ENCODE peak calls at places on chromosome X, in four cellular contexts. R is IMR-90, A is H9, V is H1. Q is an unnamed sample.

GRCh38 chrX:17944833-17945497 is 83.9 kb upstream of the RAI2 start:
- DNase-seq in R (no peak), A (no peak), V (peak; percentile 45), Q (no peak)

GRCh38 chrX:19193584-19193983 is 71.3 kb upstream of the ADGRG2 start:
- DNase-seq in R (no peak), A (no peak), V (no peak), Q (peak; percentile 17)

GRCh38 chrX:74779175-74779574 is 146.1 kb downstream of the NEXMIF start:
- DNase-seq in R (no peak), A (no peak), V (no peak), Q (peak; percentile 14)

GRCh38 chrX:9596837-9597236 is 132.0 kb downstream of the TBL1X start:
- DNase-seq in R (no peak), A (no peak), V (no peak), Q (no peak)

GRCh38 chrX:11968470-11968869 is 169.8 kb upstream of the FRMPD4 start:
- DNase-seq in R (peak; percentile 21), A (no peak), V (no peak), Q (peak; percentile 79)

GRCh38 chrX:434946-435345 is 48.2 kb upstream of the PPP2R3B start:
- DNase-seq in R (no peak), A (no peak), V (no peak), Q (no peak)

GRCh38 chrX:136747003-136747986 is 33.4 kb downstream of the ARHGEF6 start:
- DNase-seq in R (no peak), A (no peak), V (no peak), Q (no peak)

GRCh38 chrX:147912093-147912801 is 528 bp downstream of the FMR1 start:
- DNase-seq in R (peak; percentile 31), A (no peak), V (peak; percentile 50), Q (peak; percentile 69)

GRCh38 chrX:17844236-17844635 is 16.9 kb downstream of the RAI2 start:
- DNase-seq in R (no peak), A (no peak), V (no peak), Q (no peak)

GRCh38 chrX:41332005-41332404 is 2.0 kb upstream of the DDX3X start:
- DNase-seq in R (no peak), A (no peak), V (no peak), Q (no peak)

GRCh38 chrX:78366576-78366975 is 39.2 kb upstream of the CYSLTR1 start:
- DNase-seq in R (no peak), A (no peak), V (no peak), Q (no peak)

GRCh38 chrX:66680451-66680850 is 41.6 kb upstream of the EDA2R start:
- DNase-seq in R (peak; percentile 38), A (no peak), V (no peak), Q (no peak)

GRCh38 chrX:21645437-21646220 is 12.5 kb downstream of the KLHL34 start:
- DNase-seq in R (no peak), A (no peak), V (no peak), Q (no peak)

GRCh38 chrX:1807301-1807731 is 192.5 kb downstream of the ASMT start:
- DNase-seq in R (peak; percentile 2), A (peak; percentile 54), V (peak; percentile 63), Q (peak; percentile 84)

GRCh38 chrX:125436855-125437254 is 117.2 kb downstream of the TEX13C start:
- DNase-seq in R (no peak), A (no peak), V (no peak), Q (peak; percentile 40)

GRCh38 chrX:150569155-150569477 is 695 bp downstream of the MTM1 start:
- DNase-seq in R (peak; percentile 43), A (no peak), V (no peak), Q (no peak)

GRCh38 chrX:39982927-39983326 is 114.8 kb downstream of the BCOR start:
- DNase-seq in R (no peak), A (no peak), V (no peak), Q (no peak)

GRCh38 chrX:8845060-8845459 is 43.9 kb upstream of the FAM9A start:
- DNase-seq in R (peak; percentile 80), A (no peak), V (no peak), Q (peak; percentile 46)

GRCh38 chrX:153526040-153526439 is 8.6 kb downstream of the ATP2B3 start:
- DNase-seq in R (no peak), A (no peak), V (no peak), Q (no peak)

GRCh38 chrX:47877327-47877726 is 40.6 kb downstream of the ZNF81 start:
- DNase-seq in R (no peak), A (no peak), V (no peak), Q (no peak)

GRCh38 chrX:12197030-12197429 is 58.8 kb downstream of the FRMPD4 start:
- DNase-seq in R (no peak), A (no peak), V (no peak), Q (no peak)

GRCh38 chrX:29299689-29300088 is 712.4 kb downstream of the IL1RAPL1 start:
- DNase-seq in R (no peak), A (no peak), V (no peak), Q (no peak)

GRCh38 chrX:132489256-132490085 is 633 bp upstream of the MBNL3 start:
- DNase-seq in R (peak; percentile 2), A (peak; percentile 38), V (peak; percentile 53), Q (peak; percentile 53)

GRCh38 chrX:125094901-125095300 is 224.8 kb upstream of the TEX13C start:
- DNase-seq in R (no peak), A (no peak), V (no peak), Q (no peak)

GRCh38 chrX:112510629-112511028 is 169.1 kb downstream of the LHFPL1 start:
- DNase-seq in R (no peak), A (no peak), V (no peak), Q (no peak)

GRCh38 chrX:133448512-133449076 is 33.3 kb upstream of the GPC4 start:
- DNase-seq in R (no peak), A (no peak), V (no peak), Q (peak; percentile 37)

GRCh38 chrX:115047715-115048114 is 30.3 kb upstream of the IL13RA2 start:
- DNase-seq in R (no peak), A (no peak), V (no peak), Q (no peak)

GRCh38 chrX:115054876-115055275 is 37.5 kb upstream of the IL13RA2 start:
- DNase-seq in R (no peak), A (no peak), V (no peak), Q (no peak)

GRCh38 chrX:115058276-115058675 is 40.9 kb upstream of the IL13RA2 start:
- DNase-seq in R (peak; percentile 91), A (no peak), V (no peak), Q (no peak)

DNA sequence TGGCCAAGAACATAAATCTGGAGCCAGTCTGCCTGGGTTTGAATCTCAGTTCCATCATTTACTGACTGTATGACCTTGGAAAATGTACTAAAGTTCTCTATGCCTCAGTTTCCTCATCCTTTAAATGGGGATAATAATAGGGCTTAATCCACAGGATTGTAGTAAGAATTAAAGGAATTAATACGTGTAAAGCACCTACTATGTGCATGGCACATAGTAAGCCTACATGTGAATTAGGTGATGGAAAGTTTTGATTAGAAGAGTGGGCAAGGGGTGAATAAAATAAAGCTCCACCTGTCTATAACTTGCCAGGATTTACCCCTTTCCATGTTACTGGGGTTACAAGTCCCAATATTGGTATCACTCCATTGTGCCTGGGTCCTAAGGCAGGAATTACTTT is 35.8 kb upstream of the IL13RA2 start:
- DNase-seq in R (no peak), A (no peak), V (no peak), Q (no peak)
- H3K56ac ChIP-seq in R (no peak overlapping the region), A (no peak overlapping the region), V (no peak overlapping the region), Q (no peak overlapping the region)

GRCh38 chrX:120334137-120334536 is 22.9 kb upstream of the TMEM255A start:
- DNase-seq in R (no peak), A (no peak), V (no peak), Q (peak; percentile 64)

GRCh38 chrX:120334603-120335002 is 23.3 kb upstream of the TMEM255A start:
- DNase-seq in R (no peak), A (no peak), V (no peak), Q (peak; percentile 61)

GRCh38 chrX:120336899-120337298 is 25.0 kb upstream of the ATP1B4 start:
- DNase-seq in R (no peak), A (no peak), V (no peak), Q (no peak)

DNA sequence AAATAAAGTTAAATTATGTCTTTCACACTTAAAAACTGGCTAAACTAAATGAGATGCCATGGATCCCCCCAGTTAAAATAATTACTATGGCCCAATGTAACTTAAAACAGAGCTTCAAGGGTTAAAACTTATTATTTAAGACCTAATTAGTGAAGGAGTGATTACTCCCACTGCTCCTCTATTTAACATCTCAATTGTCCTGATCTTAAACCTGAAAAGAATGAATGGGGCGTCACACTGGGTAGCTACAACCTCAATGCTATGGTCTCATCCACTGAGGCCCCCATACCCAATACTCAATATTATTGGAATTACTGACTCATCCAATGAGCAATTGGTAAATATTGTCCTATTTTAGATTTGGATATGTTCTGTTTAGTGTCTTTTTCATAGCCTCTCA is 21.1 kb upstream of the TMEM255A start:
- DNase-seq in R (no peak), A (no peak), V (no peak), Q (no peak)
- H3K56ac ChIP-seq in R (no peak overlapping the region), A (no peak overlapping the region), V (no peak overlapping the region), Q (no peak overlapping the region)

DNA sequence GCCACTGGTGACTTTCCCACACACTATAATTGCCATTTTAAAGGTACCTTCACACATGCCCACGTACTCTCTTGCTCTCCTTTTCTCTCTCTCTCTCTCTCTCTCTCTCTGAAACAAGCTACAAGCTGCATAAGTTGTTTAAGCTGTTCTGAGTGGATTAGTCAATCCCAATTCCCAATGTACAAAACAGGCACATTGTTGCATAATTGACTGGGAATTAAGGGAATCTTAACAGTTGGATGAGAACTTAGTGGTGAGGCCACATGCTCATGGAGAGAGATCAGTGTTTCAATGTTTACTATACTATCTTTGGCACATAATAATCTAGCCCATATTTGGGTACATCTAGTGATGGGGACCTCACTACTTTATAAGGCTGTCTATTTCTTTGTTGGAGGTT is 123.3 kb downstream of the ARHGEF9 start:
- DNase-seq in R (no peak), A (no peak), V (no peak), Q (no peak)
- H3K56ac ChIP-seq in R (no peak overlapping the region), A (no peak overlapping the region), V (no peak overlapping the region), Q (no peak overlapping the region)

DNA sequence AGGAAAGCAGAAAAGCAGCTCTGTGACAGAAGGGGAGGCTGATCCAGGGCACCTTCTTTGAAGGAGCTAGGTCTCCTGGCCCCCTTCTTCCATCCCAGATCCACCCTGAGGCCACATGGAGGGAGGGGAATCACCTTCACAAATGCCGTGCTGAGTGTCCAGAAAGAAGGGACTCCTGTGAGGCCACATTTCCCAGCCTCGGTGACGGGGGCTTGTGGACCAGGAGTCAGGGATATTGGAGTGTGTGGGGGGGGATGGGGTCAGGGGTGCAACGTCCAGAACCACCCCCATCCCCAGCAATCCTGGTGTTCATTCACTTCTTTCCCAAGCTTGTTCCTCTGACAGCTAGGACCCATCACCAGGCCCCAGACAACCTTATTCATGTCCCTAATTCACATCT is 4.7 kb downstream of the TIMM17B start:
- DNase-seq in R (no peak), A (no peak), V (no peak), Q (no peak)
- H3K56ac ChIP-seq in R (no peak overlapping the region), A (no peak overlapping the region), V (no peak overlapping the region), Q (no peak overlapping the region)